ENCODE peak calls at places on chromosomes 7 and 10, in four cellular contexts. One of them, this sample, is unnamed.

GRCh38 chr7:42460148-42460547 is 223.1 kb upstream of the GLI3 start:
- DNase-seq in neural progenitor cell: no peak
- DNase-seq in thoracic aorta: no peak
- DNase-seq in cardiac fibroblast: no peak
- DNase-seq in this sample: no peak

GRCh38 chr7:116772926-116773749 is 89.2 kb upstream of the CAPZA2 start:
- DNase-seq in neural progenitor cell: no peak
- DNase-seq in cardiac fibroblast: no peak
- DNase-seq in thoracic aorta: no peak
- DNase-seq in this sample: peak

GRCh38 chr10:3887885-3888476 is 103.0 kb upstream of the KLF6 start:
- DNase-seq in neural progenitor cell: peak
- DNase-seq in cardiac fibroblast: peak
- DNase-seq in thoracic aorta: peak
- DNase-seq in this sample: peak

GRCh38 chr7:50795831-50796230 is 13.1 kb upstream of the GRB10 start:
- DNase-seq in neural progenitor cell: no peak
- DNase-seq in cardiac fibroblast: no peak
- DNase-seq in thoracic aorta: no peak
- DNase-seq in this sample: no peak

GRCh38 chr10:24344279-24344678 is 135.3 kb downstream of the KIAA1217 start:
- DNase-seq in thoracic aorta: no peak
- DNase-seq in neural progenitor cell: no peak
- DNase-seq in cardiac fibroblast: peak
- DNase-seq in this sample: peak

GRCh38 chr7:140640727-140641531 is at the start of gene DENND2A:
- DNase-seq in neural progenitor cell: peak
- DNase-seq in thoracic aorta: no peak
- DNase-seq in cardiac fibroblast: peak
- DNase-seq in this sample: no peak

GRCh38 chr10:70492786-70493659 is 14.5 kb downstream of the PALD1 start:
- DNase-seq in thoracic aorta: no peak
- DNase-seq in neural progenitor cell: no peak
- DNase-seq in cardiac fibroblast: no peak
- DNase-seq in this sample: peak

GRCh38 chr10:108424656-108425055 is 1260.2 kb upstream of the SORCS1 start:
- DNase-seq in thoracic aorta: no peak
- DNase-seq in cardiac fibroblast: peak
- DNase-seq in neural progenitor cell: no peak
- DNase-seq in this sample: peak

GRCh38 chr10:52331759-52332364 is 17.8 kb downstream of the DKK1 start:
- DNase-seq in thoracic aorta: no peak
- DNase-seq in cardiac fibroblast: no peak
- DNase-seq in neural progenitor cell: peak
- DNase-seq in this sample: no peak

GRCh38 chr10:69730251-69731156 is 71.2 kb upstream of the COL13A1 start:
- DNase-seq in thoracic aorta: no peak
- DNase-seq in cardiac fibroblast: peak
- DNase-seq in neural progenitor cell: no peak
- DNase-seq in this sample: peak

GRCh38 chr10:78856421-78856820 is 212.3 kb upstream of the ZMIZ1 start:
- DNase-seq in neural progenitor cell: no peak
- DNase-seq in thoracic aorta: no peak
- DNase-seq in cardiac fibroblast: peak
- DNase-seq in this sample: no peak

GRCh38 chr10:129653861-129654260 is 186.8 kb downstream of the MGMT start:
- DNase-seq in thoracic aorta: no peak
- DNase-seq in cardiac fibroblast: no peak
- DNase-seq in neural progenitor cell: no peak
- DNase-seq in this sample: no peak

GRCh38 chr7:15113752-15114151 is 211.2 kb upstream of the DGKB start:
- DNase-seq in thoracic aorta: no peak
- DNase-seq in neural progenitor cell: no peak
- DNase-seq in cardiac fibroblast: no peak
- DNase-seq in this sample: peak

GRCh38 chr10:5606864-5607263 is 59.5 kb downstream of the ASB13 start:
- DNase-seq in thoracic aorta: no peak
- DNase-seq in cardiac fibroblast: no peak
- DNase-seq in neural progenitor cell: no peak
- DNase-seq in this sample: no peak

GRCh38 chr7:134709197-134709596 is 62.5 kb downstream of the BPGM start:
- DNase-seq in thoracic aorta: no peak
- DNase-seq in cardiac fibroblast: no peak
- DNase-seq in neural progenitor cell: no peak
- DNase-seq in this sample: no peak

GRCh38 chr10:60139798-60140566 is 233.6 kb upstream of the CCDC6 start:
- DNase-seq in cardiac fibroblast: peak
- DNase-seq in thoracic aorta: no peak
- DNase-seq in neural progenitor cell: peak
- DNase-seq in this sample: peak

GRCh38 chr7:12741951-12742575 is 54.6 kb downstream of the ARL4A start:
- DNase-seq in thoracic aorta: no peak
- DNase-seq in cardiac fibroblast: no peak
- DNase-seq in neural progenitor cell: no peak
- DNase-seq in this sample: peak

GRCh38 chr10:13062813-13063212 is 37.1 kb upstream of the OPTN start:
- DNase-seq in neural progenitor cell: no peak
- DNase-seq in cardiac fibroblast: no peak
- DNase-seq in thoracic aorta: no peak
- DNase-seq in this sample: no peak

GRCh38 chr7:105026750-105027149 is 12.7 kb downstream of the KMT2E start:
- DNase-seq in thoracic aorta: no peak
- DNase-seq in neural progenitor cell: no peak
- DNase-seq in cardiac fibroblast: no peak
- DNase-seq in this sample: no peak

GRCh38 chr7:105030447-105030846 is 16.4 kb downstream of the KMT2E start:
- DNase-seq in neural progenitor cell: no peak
- DNase-seq in cardiac fibroblast: no peak
- DNase-seq in thoracic aorta: no peak
- DNase-seq in this sample: no peak

GRCh38 chr7:105027176-105027853 is 13.3 kb downstream of the KMT2E start:
- DNase-seq in neural progenitor cell: no peak
- DNase-seq in cardiac fibroblast: no peak
- DNase-seq in thoracic aorta: no peak
- DNase-seq in this sample: no peak

GRCh38 chr7:105024734-105025133 is 10.7 kb downstream of the KMT2E start:
- DNase-seq in cardiac fibroblast: peak
- DNase-seq in neural progenitor cell: no peak
- DNase-seq in thoracic aorta: no peak
- DNase-seq in this sample: peak

DNA sequence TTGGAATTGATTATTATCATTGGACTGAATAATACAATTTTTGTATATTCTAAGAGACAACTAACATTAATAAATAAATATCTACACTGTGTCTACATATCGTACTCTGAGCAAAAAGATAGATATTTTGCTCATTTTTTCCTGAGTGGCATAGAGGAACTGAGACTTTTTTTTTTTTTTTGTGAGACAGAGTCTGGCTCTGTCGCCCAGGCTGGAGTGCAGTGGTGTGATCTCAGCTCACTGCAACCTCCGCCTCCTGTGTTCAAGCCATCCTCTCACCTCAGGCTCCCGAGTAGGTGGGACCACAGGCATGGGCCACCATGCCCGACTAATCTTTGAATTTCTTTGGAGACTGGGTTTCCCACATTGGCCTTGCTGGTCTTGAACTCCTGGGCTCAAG is 14.0 kb downstream of the KMT2E start:
- DNase-seq in neural progenitor cell: no peak
- DNase-seq in cardiac fibroblast: no peak
- DNase-seq in thoracic aorta: no peak
- DNase-seq in this sample: no peak
- H3K4me3 ChIP-seq in neural progenitor cell: no peak
- H3K4me3 ChIP-seq in cardiac fibroblast: no peak
- H3K4me3 ChIP-seq in thoracic aorta: no peak
- H3K4me3 ChIP-seq in this sample: no peak

GRCh38 chr10:32373496-32373895 is 26.5 kb upstream of the EPC1 start:
- DNase-seq in cardiac fibroblast: no peak
- DNase-seq in thoracic aorta: no peak
- DNase-seq in neural progenitor cell: no peak
- DNase-seq in this sample: no peak

GRCh38 chr10:32372000-32372875 is 25.3 kb upstream of the EPC1 start:
- DNase-seq in thoracic aorta: no peak
- DNase-seq in neural progenitor cell: no peak
- DNase-seq in cardiac fibroblast: no peak
- DNase-seq in this sample: no peak

GRCh38 chr10:32373031-32373430 is 26.1 kb upstream of the EPC1 start:
- DNase-seq in thoracic aorta: no peak
- DNase-seq in neural progenitor cell: no peak
- DNase-seq in cardiac fibroblast: no peak
- DNase-seq in this sample: no peak

GRCh38 chr10:32367793-32368453 is 21.0 kb upstream of the EPC1 start:
- DNase-seq in cardiac fibroblast: peak
- DNase-seq in thoracic aorta: no peak
- DNase-seq in neural progenitor cell: peak
- DNase-seq in this sample: peak

DNA sequence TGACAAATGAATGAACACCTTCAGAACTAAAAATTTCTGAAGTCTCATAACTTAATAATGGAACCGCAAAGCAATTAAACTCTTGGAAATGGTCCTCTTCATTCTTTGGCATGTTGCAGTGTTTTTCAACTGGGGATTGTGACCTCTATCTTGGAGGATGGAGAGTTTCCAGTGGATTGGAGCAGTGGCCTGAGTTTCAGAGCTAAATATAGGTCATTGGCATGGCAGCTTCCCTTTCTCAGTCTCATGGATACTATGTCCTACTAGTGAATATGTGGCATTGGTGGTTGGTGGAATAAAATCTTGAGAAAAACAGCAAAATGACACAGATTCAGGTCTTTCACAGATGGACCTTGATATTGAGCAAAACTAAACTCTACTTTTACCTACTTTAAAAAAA is 24.1 kb upstream of the EPC1 start:
- DNase-seq in thoracic aorta: no peak
- DNase-seq in neural progenitor cell: no peak
- DNase-seq in cardiac fibroblast: no peak
- DNase-seq in this sample: no peak
- H3K4me3 ChIP-seq in thoracic aorta: no peak
- H3K4me3 ChIP-seq in neural progenitor cell: no peak
- H3K4me3 ChIP-seq in cardiac fibroblast: no peak
- H3K4me3 ChIP-seq in this sample: no peak

DNA sequence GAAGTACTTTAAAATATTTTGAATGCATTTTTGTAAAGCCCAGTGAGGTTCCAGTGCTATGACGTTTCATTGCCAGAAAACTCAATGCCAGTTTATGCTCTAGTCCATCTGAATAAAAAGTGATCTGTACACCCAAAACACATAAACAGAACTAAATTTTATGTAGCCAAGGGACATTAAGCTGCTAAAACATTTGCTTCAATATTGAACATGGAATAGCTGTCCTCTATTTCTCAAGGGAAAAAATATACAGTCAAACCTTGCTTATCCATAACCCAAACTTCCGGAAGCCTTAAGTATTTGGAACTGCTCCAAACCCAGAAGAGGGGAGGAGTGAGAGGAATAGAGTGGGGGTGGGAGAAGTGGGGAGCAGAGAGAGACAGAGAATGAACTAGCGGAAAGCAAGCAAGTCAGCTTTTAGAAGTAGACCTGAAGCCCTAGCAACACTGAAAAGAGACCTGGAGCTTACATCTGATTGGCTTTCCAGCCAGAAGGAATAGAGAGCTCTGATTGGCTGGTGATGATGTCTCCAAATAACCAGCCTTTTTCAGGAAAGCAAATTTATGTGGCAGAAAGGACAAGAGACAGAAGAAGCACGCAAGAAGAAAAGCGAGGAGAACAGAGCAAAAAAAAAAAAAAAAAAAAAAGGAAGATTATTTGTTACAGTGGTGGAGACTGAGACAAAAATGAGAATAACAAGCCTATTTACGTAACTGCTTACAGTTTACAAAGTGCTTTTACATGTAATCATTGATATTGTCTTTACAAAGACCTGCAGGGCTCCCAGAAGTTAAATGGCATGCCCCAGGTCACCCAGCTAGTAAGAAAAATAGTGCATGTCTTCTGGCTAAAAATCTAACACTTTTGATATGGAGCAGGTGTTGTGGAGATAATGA is 196.0 kb downstream of the RNLS start:
- DNase-seq in neural progenitor cell: peak
- DNase-seq in cardiac fibroblast: peak
- DNase-seq in thoracic aorta: no peak
- DNase-seq in this sample: peak
- H3K4me3 ChIP-seq in neural progenitor cell: no peak
- H3K4me3 ChIP-seq in cardiac fibroblast: no peak
- H3K4me3 ChIP-seq in thoracic aorta: peak
- H3K4me3 ChIP-seq in this sample: no peak

DNA sequence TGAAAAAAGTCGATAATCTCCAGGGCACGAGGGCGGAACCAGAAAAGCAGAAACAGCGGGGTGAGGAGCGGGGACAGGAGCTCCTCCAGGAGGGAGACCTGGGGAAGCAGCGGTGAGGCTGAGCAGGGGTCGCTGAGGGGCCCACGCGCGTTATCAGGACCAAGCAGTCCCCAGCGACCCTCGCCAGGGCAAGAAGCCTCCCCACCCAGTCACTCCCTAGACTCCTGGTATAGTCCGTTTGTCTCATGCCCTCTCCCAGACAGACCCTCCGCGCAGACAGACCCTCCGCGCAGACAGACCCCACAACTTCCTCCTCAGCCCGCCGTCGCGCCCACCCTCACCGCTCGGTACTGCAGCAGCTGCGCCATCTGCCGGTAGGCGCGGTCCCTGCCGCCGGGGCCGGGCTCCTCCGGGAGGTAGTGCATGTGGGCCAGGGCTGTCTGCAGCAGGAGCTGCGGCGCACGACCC is 6.3 kb downstream of the ATG9B start:
- DNase-seq in neural progenitor cell: peak
- DNase-seq in cardiac fibroblast: peak
- DNase-seq in thoracic aorta: no peak
- DNase-seq in this sample: no peak
- H3K4me3 ChIP-seq in neural progenitor cell: peak
- H3K4me3 ChIP-seq in cardiac fibroblast: peak
- H3K4me3 ChIP-seq in thoracic aorta: peak
- H3K4me3 ChIP-seq in this sample: peak

GRCh38 chr7:22979861-22980260 is 34.1 kb downstream of the HYCC1 start:
- DNase-seq in thoracic aorta: no peak
- DNase-seq in cardiac fibroblast: no peak
- DNase-seq in neural progenitor cell: no peak
- DNase-seq in this sample: peak
- H3K4me3 ChIP-seq in thoracic aorta: no peak
- H3K4me3 ChIP-seq in cardiac fibroblast: no peak
- H3K4me3 ChIP-seq in neural progenitor cell: no peak
- H3K4me3 ChIP-seq in this sample: no peak

GRCh38 chr10:101969496-101969895 is 86.5 kb downstream of the ARMH3 start:
- DNase-seq in neural progenitor cell: no peak
- DNase-seq in thoracic aorta: no peak
- DNase-seq in cardiac fibroblast: peak
- DNase-seq in this sample: no peak
- H3K4me3 ChIP-seq in neural progenitor cell: no peak
- H3K4me3 ChIP-seq in thoracic aorta: no peak
- H3K4me3 ChIP-seq in cardiac fibroblast: no peak
- H3K4me3 ChIP-seq in this sample: no peak

This sample was measured in bronchial epithelial cell.